ENCODE peak calls at places on chromosomes 1 and 21, in four cellular contexts. T is K562, S is Calu3, W is H1. M is an unnamed sample.

GRCh38 chr1:58768971-58769808 is 14.7 kb downstream of the JUN start:
- DNase-seq in W (peak; percentile 98), T (peak; percentile 67), S (peak; percentile 81), M (no peak)

GRCh38 chr1:179298952-179299351 is 5.4 kb downstream of the SOAT1 start:
- DNase-seq in W (no peak), T (no peak), S (no peak), M (no peak)

GRCh38 chr1:111576547-111576946 is 43.0 kb upstream of the RAP1A start:
- DNase-seq in W (no peak), S (peak; percentile 4), T (no peak), M (no peak)

GRCh38 chr1:81915937-81916336 is 115.2 kb downstream of the ADGRL2 start:
- DNase-seq in W (no peak), S (no peak), T (no peak), M (no peak)

GRCh38 chr1:74611887-74612286 is 61.7 kb downstream of the ERICH3 start:
- DNase-seq in S (no peak), T (no peak), W (no peak), M (no peak)

GRCh38 chr1:240888039-240888786 is 276.3 kb upstream of the GREM2 start:
- DNase-seq in W (peak; percentile 87), S (peak; percentile 82), T (peak; percentile 57), M (no peak)

GRCh38 chr1:22868331-22868730 is 104.3 kb downstream of the LACTBL1 start:
- DNase-seq in W (no peak), T (no peak), S (no peak), M (no peak)

GRCh38 chr21:34592120-34592561 is 22.8 kb downstream of the RCAN1 start:
- DNase-seq in T (peak; percentile 71), W (no peak), S (no peak), M (no peak)

GRCh38 chr1:17516303-17517214 is 22.9 kb upstream of the ARHGEF10L start:
- DNase-seq in S (no peak), W (no peak), T (no peak), M (no peak)

GRCh38 chr1:17480846-17481245 is 41.4 kb upstream of the RCC2 start:
- DNase-seq in T (no peak), W (no peak), S (no peak), M (no peak)

GRCh38 chr1:68751723-68752122 is 254.8 kb upstream of the DEPDC1 start:
- DNase-seq in T (no peak), W (no peak), S (no peak), M (no peak)
- TF ChIP-seq CTCF in T (no peak), W (no peak), S (no peak), M (no peak)

DNA sequence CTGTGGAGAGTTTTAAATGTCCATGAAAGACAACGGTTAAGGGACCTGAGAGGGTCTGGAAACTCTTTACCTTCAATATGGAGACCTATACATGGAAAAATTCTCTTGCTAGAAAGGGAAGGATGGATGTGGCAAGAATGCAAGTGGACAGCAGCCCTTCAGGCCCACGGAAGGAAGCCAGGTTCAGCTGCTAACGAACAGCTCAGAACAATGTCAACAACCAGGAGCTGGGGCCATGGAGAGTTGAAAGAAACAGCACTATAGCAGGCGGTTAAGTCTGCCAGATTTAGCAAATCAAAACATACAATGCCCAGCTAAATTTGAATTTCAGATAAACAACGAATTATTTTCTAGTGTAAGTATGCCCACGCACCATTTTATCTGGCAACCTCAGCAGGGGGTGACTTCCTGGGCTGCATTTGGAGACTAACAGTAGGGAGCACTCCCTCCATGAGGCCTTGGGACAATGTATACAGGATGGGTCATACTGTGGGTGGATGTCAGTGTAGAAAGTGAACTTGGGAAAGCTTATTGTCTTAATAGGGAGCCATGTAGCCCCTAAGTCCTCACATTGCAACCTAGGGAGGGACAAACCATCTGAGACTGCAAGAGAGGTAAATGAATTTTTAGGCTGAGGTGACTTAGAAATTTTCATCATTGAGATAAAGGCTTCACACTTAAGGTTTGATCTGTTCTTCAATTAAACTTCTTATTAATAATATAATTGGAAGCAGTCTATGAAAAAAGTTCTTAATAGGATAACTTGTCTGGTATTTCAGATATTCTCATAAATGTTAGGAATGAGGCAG is 7.8 kb upstream of the H3-3A start:
- DNase-seq in T (no peak), W (no peak), S (no peak), M (no peak)
- TF ChIP-seq CTCF in T (no peak), W (no peak), S (no peak), M (no peak)

GRCh38 chr1:169711469-169712308 is at the start of gene SELL:
- DNase-seq in T (peak; percentile 51), W (peak; percentile 65), S (peak; percentile 84), M (no peak)

GRCh38 chr1:169707917-169708604 is 3.4 kb downstream of the SELL start:
- DNase-seq in S (no peak), T (no peak), W (no peak), M (no peak)

GRCh38 chr1:169708633-169709032 is 2.8 kb downstream of the SELL start:
- DNase-seq in S (no peak), W (no peak), T (no peak), M (no peak)

GRCh38 chr1:169712309-169712631 is 850 bp upstream of the SELL start:
- DNase-seq in W (no peak), S (no peak), T (no peak), M (no peak)
- TF ChIP-seq CTCF in W (no peak), S (no peak), T (no peak), M (no peak)

GRCh38 chr1:109918077-109918606 is 7.5 kb downstream of the CSF1 start:
- DNase-seq in S (no peak), T (peak; percentile 95), W (no peak), M (no peak)
- TF ChIP-seq CTCF in S (no peak), T (peak; percentile 74), W (peak; percentile 41), M (peak; percentile 22)

GRCh38 chr1:190452272-190452848 is 25.3 kb downstream of the BRINP3 start:
- DNase-seq in T (no peak), W (no peak), S (no peak), M (no peak)

GRCh38 chr1:190453550-190453949 is 24.1 kb downstream of the BRINP3 start:
- DNase-seq in W (no peak), T (no peak), S (no peak), M (no peak)
- TF ChIP-seq CTCF in W (no peak), T (no peak), S (no peak), M (no peak)